ENCODE peak calls at places on chromosomes 12 and 14, in ten cellular contexts. F is astrocyte of the spinal cord, T is GM06990, O is tibial artery, K is MM.1S, W is A549, X is fibroblast of mammary gland, N is GM12865, G is SJCRH30, Z is AG04450. A is an unnamed sample.

GRCh38 chr12:32995623-32996022 is 99.0 kb upstream of the PKP2 start:
- DNase-seq in G (no peak), T (no peak), W (no peak), N (no peak), Z (no peak), F (no peak), O (no peak), K (no peak), X (no peak), A (no peak)

GRCh38 chr12:14554281-14555008 is 13.2 kb downstream of the PLBD1 start:
- DNase-seq in T (no peak), F (no peak), W (no peak), O (peak; percentile 85), X (peak; percentile 16), G (peak; percentile 45), N (no peak), K (no peak), Z (no peak), A (no peak)

GRCh38 chr12:4555804-4556203 is 6.2 kb upstream of the DYRK4 start:
- DNase-seq in Z (no peak), F (no peak), G (no peak), N (no peak), T (no peak), W (no peak), K (no peak), X (peak; percentile 40), O (no peak), A (no peak)

GRCh38 chr12:71771069-71771468 is 16.4 kb downstream of the RAB21 start:
- DNase-seq in Z (no peak), G (no peak), T (no peak), N (no peak), F (no peak), K (no peak), O (no peak), W (no peak), X (peak; percentile 33), A (no peak)

GRCh38 chr14:34322940-34323418 is 139.1 kb downstream of the SPTSSA start:
- DNase-seq in N (peak; percentile 78), T (no peak), W (peak; percentile 59), F (peak; percentile 51), X (peak; percentile 63), O (peak; percentile 34), G (peak; percentile 52), K (peak; percentile 32), Z (peak; percentile 26), A (no peak)

GRCh38 chr12:85866929-85867776 is 6.9 kb upstream of the NTS start:
- DNase-seq in X (peak; percentile 72), K (peak; percentile 54), W (peak; percentile 51), Z (peak; percentile 13), G (no peak), O (no peak), F (peak; percentile 77), T (peak; percentile 22), N (peak; percentile 58), A (peak; percentile 67)

GRCh38 chr12:72540811-72541210 is 268.6 kb downstream of the TRHDE start:
- DNase-seq in N (no peak), W (no peak), X (no peak), F (peak; percentile 50), K (no peak), Z (no peak), G (no peak), O (no peak), T (no peak), A (no peak)

GRCh38 chr12:55743967-55744931 is 1.3 kb downstream of the GDF11 start:
- DNase-seq in X (no peak), N (no peak), T (no peak), K (no peak), Z (no peak), F (no peak), O (no peak), W (no peak), G (no peak), A (no peak)

GRCh38 chr14:104343690-104344640 is 205.6 kb downstream of the KIF26A start:
- DNase-seq in X (no peak), W (no peak), O (no peak), N (no peak), G (peak; percentile 20), K (no peak), F (no peak), T (no peak), Z (no peak), A (no peak)

GRCh38 chr12:130444986-130445385 is 107.3 kb downstream of the PIWIL1 start:
- DNase-seq in N (no peak), W (no peak), F (no peak), O (no peak), Z (no peak), T (no peak), K (no peak), G (no peak), X (no peak), A (no peak)

GRCh38 chr12:29889737-29890136 is 106.0 kb upstream of the TMTC1 start:
- DNase-seq in F (peak; percentile 27), W (no peak), Z (no peak), K (no peak), X (peak; percentile 77), T (no peak), N (peak; percentile 26), G (peak; percentile 81), O (peak; percentile 60), A (no peak)

GRCh38 chr12:43655586-43655985 is 103.0 kb downstream of the PUS7L start:
- DNase-seq in X (peak; percentile 67), T (no peak), O (no peak), F (peak; percentile 64), W (no peak), K (no peak), G (no peak), N (no peak), Z (no peak), A (peak; percentile 36)

GRCh38 chr12:19967486-19967885 is 400.9 kb upstream of the PDE3A start:
- DNase-seq in K (no peak), X (peak; percentile 98), O (no peak), W (peak; percentile 49), Z (peak; percentile 51), G (no peak), F (peak; percentile 96), T (no peak), N (peak; percentile 32), A (peak; percentile 89)

GRCh38 chr12:101696477-101697196 is 803 bp upstream of the CHPT1 start:
- DNase-seq in K (peak; percentile 60), F (no peak), Z (no peak), X (peak; percentile 20), W (peak; percentile 6), N (no peak), T (no peak), G (no peak), O (peak; percentile 64), A (no peak)

GRCh38 chr12:5648692-5649338 is 216.9 kb downstream of the NTF3 start:
- DNase-seq in Z (peak; percentile 3), W (no peak), K (peak; percentile 14), T (no peak), N (peak; percentile 9), F (no peak), G (peak; percentile 58), X (peak; percentile 2), O (no peak), A (peak; percentile 4)

DNA sequence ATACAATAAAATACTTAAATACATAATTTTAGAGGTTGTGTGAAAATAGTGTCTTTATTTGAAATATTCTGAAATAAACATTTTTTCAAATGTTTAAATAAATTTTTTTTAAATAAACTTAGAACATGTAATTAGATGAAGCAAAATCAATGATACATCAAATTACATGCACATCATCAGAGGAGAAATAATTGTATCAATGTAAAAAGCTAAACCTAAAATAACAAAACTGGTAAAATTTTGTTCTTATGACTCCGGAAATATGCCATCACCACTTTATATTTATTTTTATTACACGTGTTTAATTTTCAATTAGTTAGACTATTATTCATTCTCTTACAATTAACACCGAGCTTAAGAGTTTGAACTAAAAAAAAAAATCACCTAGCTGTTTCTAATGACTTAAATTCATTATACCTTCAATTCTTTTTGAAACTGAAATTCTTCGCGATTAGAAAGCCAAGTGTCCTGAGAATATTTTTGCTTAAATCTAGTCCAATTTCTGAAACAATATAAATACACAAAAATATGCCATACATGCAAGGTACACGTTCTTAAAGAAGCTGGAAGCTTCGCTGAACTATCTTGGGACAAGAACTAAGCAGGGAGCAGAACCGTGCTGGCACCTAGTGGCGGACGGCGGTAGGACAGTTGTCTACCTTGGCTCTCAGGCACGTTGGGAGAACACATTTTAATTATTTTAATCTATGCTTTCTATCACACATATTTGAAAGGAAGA is 230.5 kb downstream of the SLC25A21 start:
- DNase-seq in W (peak; percentile 34), Z (no peak), O (peak; percentile 59), X (peak; percentile 71), F (peak; percentile 68), N (peak; percentile 66), K (peak; percentile 24), T (peak; percentile 21), G (peak; percentile 44), A (peak; percentile 32)
- H3K4me3 ChIP-seq in W (no peak overlapping the region), Z (no peak overlapping the region), O (no peak overlapping the region), X (no peak overlapping the region), F (no peak overlapping the region), N (no peak overlapping the region), K (no peak overlapping the region), T (no peak overlapping the region), G (no peak overlapping the region), A (no peak overlapping the region)

GRCh38 chr14:92922155-92922735 is 705 bp upstream of the CHGA start:
- DNase-seq in X (no peak), O (no peak), F (no peak), Z (no peak), N (no peak), G (no peak), T (no peak), K (no peak), W (no peak), A (no peak)
- H3K4me3 ChIP-seq in X (no peak overlapping the region), O (no peak overlapping the region), F (no peak overlapping the region), Z (no peak overlapping the region), N (no peak overlapping the region), G (no peak overlapping the region), T (no peak overlapping the region), K (no peak overlapping the region), W (peak overlapping the region; percentile 61), A (no peak overlapping the region)

DNA sequence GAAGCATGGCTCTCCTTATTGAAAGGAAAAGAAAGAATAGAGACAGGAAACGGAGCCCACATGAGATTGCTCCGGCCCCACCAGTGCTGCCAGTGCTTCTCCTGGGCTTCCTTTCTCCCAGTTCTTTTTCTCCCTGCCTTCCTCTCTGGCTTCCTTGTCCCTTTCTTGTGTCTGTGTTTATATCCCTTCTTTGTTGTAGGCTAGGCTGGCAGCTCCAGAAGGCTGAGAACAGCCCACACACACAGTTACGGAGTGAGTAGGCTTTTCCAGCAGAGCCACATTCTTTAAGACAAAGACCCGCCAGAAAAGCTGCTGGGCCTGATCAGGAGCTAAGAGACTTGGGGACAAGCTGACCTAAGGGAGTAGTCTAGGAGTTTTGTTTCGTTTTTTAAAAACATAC is 13.0 kb downstream of the CIPC start:
- DNase-seq in N (no peak), W (no peak), G (no peak), Z (no peak), T (no peak), F (peak; percentile 18), O (no peak), K (no peak), X (no peak), A (no peak)
- H3K4me3 ChIP-seq in N (no peak overlapping the region), W (no peak overlapping the region), G (no peak overlapping the region), Z (no peak overlapping the region), T (no peak overlapping the region), F (no peak overlapping the region), O (no peak overlapping the region), K (no peak overlapping the region), X (no peak overlapping the region), A (no peak overlapping the region)

DNA sequence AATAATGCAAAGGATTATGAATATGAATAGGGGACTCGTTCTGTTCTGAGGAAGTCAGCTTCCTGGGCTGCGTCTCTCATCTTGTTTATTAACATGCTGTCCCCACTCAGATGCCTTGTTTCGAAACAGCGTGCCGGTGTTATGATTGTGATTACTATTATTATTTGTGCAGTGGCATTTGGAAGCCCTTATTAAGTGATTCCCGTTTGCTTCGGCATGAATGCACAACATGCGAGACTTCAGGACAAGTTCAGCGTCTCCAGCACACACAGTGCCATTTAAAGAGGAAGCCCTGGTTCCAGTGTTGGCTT is 181.1 kb downstream of the AACS start:
- DNase-seq in X (no peak), N (no peak), O (no peak), W (no peak), K (no peak), F (no peak), T (no peak), G (no peak), Z (no peak), A (no peak)
- H3K4me3 ChIP-seq in X (no peak overlapping the region), N (no peak overlapping the region), O (no peak overlapping the region), W (no peak overlapping the region), K (no peak overlapping the region), F (no peak overlapping the region), T (no peak overlapping the region), G (no peak overlapping the region), Z (no peak overlapping the region), A (no peak overlapping the region)

A was measured in astrocyte of the cerebellum.